ENCODE peak calls at places on chromosomes 4 and X, in nine cellular contexts. One of them, this sample, is unnamed.

GRCh38 chr4:175671491-175671934 is 140.6 kb downstream of the GPM6A start:
- DNase-seq in heart right ventricle: no peak
- DNase-seq in activated naive CD4-positive, alpha-beta T cell treated with Interleukin-2 at 50 U/mL for 16 hours: no peak
- DNase-seq in tibial artery: no peak
- DNase-seq in dorsolateral prefrontal cortex: peak
- DNase-seq in IMR-90: no peak
- DNase-seq in fibroblast of mammary gland: no peak
- DNase-seq in naive thymus-derived CD4-positive, alpha-beta T cell: no peak
- DNase-seq in stimulated activated CD8-positive, alpha-beta memory T cell treated with anti-CD3 and anti-CD28 coated beads, Interleukin-4, amount 100 ng/mL, for 4 hours: no peak
- DNase-seq in this sample: peak

GRCh38 chr4:165208741-165209388 is 1.5 kb downstream of the KLHL2 start:
- DNase-seq in heart right ventricle: no peak
- DNase-seq in IMR-90: no peak
- DNase-seq in naive thymus-derived CD4-positive, alpha-beta T cell: no peak
- DNase-seq in fibroblast of mammary gland: peak
- DNase-seq in tibial artery: no peak
- DNase-seq in stimulated activated CD8-positive, alpha-beta memory T cell treated with anti-CD3 and anti-CD28 coated beads, Interleukin-4, amount 100 ng/mL, for 4 hours: no peak
- DNase-seq in activated naive CD4-positive, alpha-beta T cell treated with Interleukin-2 at 50 U/mL for 16 hours: peak
- DNase-seq in dorsolateral prefrontal cortex: no peak
- DNase-seq in this sample: no peak

GRCh38 chr4:154399259-154399974 is 92.2 kb downstream of the DCHS2 start:
- DNase-seq in heart right ventricle: no peak
- DNase-seq in activated naive CD4-positive, alpha-beta T cell treated with Interleukin-2 at 50 U/mL for 16 hours: no peak
- DNase-seq in stimulated activated CD8-positive, alpha-beta memory T cell treated with anti-CD3 and anti-CD28 coated beads, Interleukin-4, amount 100 ng/mL, for 4 hours: no peak
- DNase-seq in IMR-90: peak
- DNase-seq in dorsolateral prefrontal cortex: no peak
- DNase-seq in tibial artery: no peak
- DNase-seq in naive thymus-derived CD4-positive, alpha-beta T cell: no peak
- DNase-seq in fibroblast of mammary gland: peak
- DNase-seq in this sample: peak

GRCh38 chr4:188417181-188417580 is 277.9 kb downstream of the TRIML1 start:
- DNase-seq in stimulated activated CD8-positive, alpha-beta memory T cell treated with anti-CD3 and anti-CD28 coated beads, Interleukin-4, amount 100 ng/mL, for 4 hours: no peak
- DNase-seq in dorsolateral prefrontal cortex: no peak
- DNase-seq in IMR-90: peak
- DNase-seq in heart right ventricle: no peak
- DNase-seq in naive thymus-derived CD4-positive, alpha-beta T cell: no peak
- DNase-seq in activated naive CD4-positive, alpha-beta T cell treated with Interleukin-2 at 50 U/mL for 16 hours: no peak
- DNase-seq in tibial artery: no peak
- DNase-seq in fibroblast of mammary gland: no peak
- DNase-seq in this sample: no peak

GRCh38 chr4:106266201-106266600 is 49.8 kb downstream of the TBCK start:
- DNase-seq in naive thymus-derived CD4-positive, alpha-beta T cell: peak
- DNase-seq in heart right ventricle: no peak
- DNase-seq in IMR-90: peak
- DNase-seq in dorsolateral prefrontal cortex: no peak
- DNase-seq in stimulated activated CD8-positive, alpha-beta memory T cell treated with anti-CD3 and anti-CD28 coated beads, Interleukin-4, amount 100 ng/mL, for 4 hours: no peak
- DNase-seq in tibial artery: no peak
- DNase-seq in fibroblast of mammary gland: peak
- DNase-seq in activated naive CD4-positive, alpha-beta T cell treated with Interleukin-2 at 50 U/mL for 16 hours: no peak
- DNase-seq in this sample: peak

GRCh38 chr4:113157086-113157857 is 107.8 kb downstream of the ANK2 start:
- DNase-seq in activated naive CD4-positive, alpha-beta T cell treated with Interleukin-2 at 50 U/mL for 16 hours: no peak
- DNase-seq in naive thymus-derived CD4-positive, alpha-beta T cell: no peak
- DNase-seq in dorsolateral prefrontal cortex: no peak
- DNase-seq in stimulated activated CD8-positive, alpha-beta memory T cell treated with anti-CD3 and anti-CD28 coated beads, Interleukin-4, amount 100 ng/mL, for 4 hours: no peak
- DNase-seq in tibial artery: no peak
- DNase-seq in heart right ventricle: no peak
- DNase-seq in IMR-90: no peak
- DNase-seq in fibroblast of mammary gland: no peak
- DNase-seq in this sample: no peak

GRCh38 chr4:128285085-128286023 is 2.3 kb downstream of the PGRMC2 start:
- DNase-seq in heart right ventricle: no peak
- DNase-seq in fibroblast of mammary gland: peak
- DNase-seq in dorsolateral prefrontal cortex: no peak
- DNase-seq in stimulated activated CD8-positive, alpha-beta memory T cell treated with anti-CD3 and anti-CD28 coated beads, Interleukin-4, amount 100 ng/mL, for 4 hours: no peak
- DNase-seq in tibial artery: peak
- DNase-seq in activated naive CD4-positive, alpha-beta T cell treated with Interleukin-2 at 50 U/mL for 16 hours: no peak
- DNase-seq in naive thymus-derived CD4-positive, alpha-beta T cell: no peak
- DNase-seq in IMR-90: no peak
- DNase-seq in this sample: no peak

GRCh38 chr4:63105839-63106238 is 1303.4 kb downstream of the TECRL start:
- DNase-seq in tibial artery: no peak
- DNase-seq in naive thymus-derived CD4-positive, alpha-beta T cell: no peak
- DNase-seq in heart right ventricle: no peak
- DNase-seq in fibroblast of mammary gland: no peak
- DNase-seq in stimulated activated CD8-positive, alpha-beta memory T cell treated with anti-CD3 and anti-CD28 coated beads, Interleukin-4, amount 100 ng/mL, for 4 hours: no peak
- DNase-seq in dorsolateral prefrontal cortex: no peak
- DNase-seq in activated naive CD4-positive, alpha-beta T cell treated with Interleukin-2 at 50 U/mL for 16 hours: no peak
- DNase-seq in IMR-90: no peak
- DNase-seq in this sample: no peak

GRCh38 chrX:68808686-68809357 is 20.0 kb upstream of the EFNB1 start:
- DNase-seq in IMR-90: no peak
- DNase-seq in dorsolateral prefrontal cortex: no peak
- DNase-seq in heart right ventricle: peak
- DNase-seq in stimulated activated CD8-positive, alpha-beta memory T cell treated with anti-CD3 and anti-CD28 coated beads, Interleukin-4, amount 100 ng/mL, for 4 hours: no peak
- DNase-seq in fibroblast of mammary gland: peak
- DNase-seq in activated naive CD4-positive, alpha-beta T cell treated with Interleukin-2 at 50 U/mL for 16 hours: no peak
- DNase-seq in tibial artery: no peak
- DNase-seq in naive thymus-derived CD4-positive, alpha-beta T cell: no peak
- DNase-seq in this sample: peak

GRCh38 chrX:53738370-53738909 is 51.9 kb upstream of the HUWE1 start:
- DNase-seq in IMR-90: no peak
- DNase-seq in naive thymus-derived CD4-positive, alpha-beta T cell: no peak
- DNase-seq in fibroblast of mammary gland: no peak
- DNase-seq in heart right ventricle: no peak
- DNase-seq in stimulated activated CD8-positive, alpha-beta memory T cell treated with anti-CD3 and anti-CD28 coated beads, Interleukin-4, amount 100 ng/mL, for 4 hours: no peak
- DNase-seq in activated naive CD4-positive, alpha-beta T cell treated with Interleukin-2 at 50 U/mL for 16 hours: no peak
- DNase-seq in tibial artery: no peak
- DNase-seq in dorsolateral prefrontal cortex: no peak
- DNase-seq in this sample: no peak

GRCh38 chrX:136708348-136708747 is 60.4 kb downstream of the CD40LG start:
- DNase-seq in fibroblast of mammary gland: no peak
- DNase-seq in naive thymus-derived CD4-positive, alpha-beta T cell: no peak
- DNase-seq in dorsolateral prefrontal cortex: no peak
- DNase-seq in IMR-90: peak
- DNase-seq in heart right ventricle: no peak
- DNase-seq in stimulated activated CD8-positive, alpha-beta memory T cell treated with anti-CD3 and anti-CD28 coated beads, Interleukin-4, amount 100 ng/mL, for 4 hours: no peak
- DNase-seq in tibial artery: no peak
- DNase-seq in activated naive CD4-positive, alpha-beta T cell treated with Interleukin-2 at 50 U/mL for 16 hours: no peak
- DNase-seq in this sample: no peak

GRCh38 chr4:5758741-5759140 is 47.7 kb downstream of the EVC start:
- DNase-seq in tibial artery: no peak
- DNase-seq in naive thymus-derived CD4-positive, alpha-beta T cell: no peak
- DNase-seq in IMR-90: peak
- DNase-seq in activated naive CD4-positive, alpha-beta T cell treated with Interleukin-2 at 50 U/mL for 16 hours: peak
- DNase-seq in dorsolateral prefrontal cortex: no peak
- DNase-seq in heart right ventricle: no peak
- DNase-seq in fibroblast of mammary gland: peak
- DNase-seq in stimulated activated CD8-positive, alpha-beta memory T cell treated with anti-CD3 and anti-CD28 coated beads, Interleukin-4, amount 100 ng/mL, for 4 hours: peak
- DNase-seq in this sample: no peak

GRCh38 chr4:164748375-164748774 is 5.6 kb upstream of the SMIM31 start:
- DNase-seq in stimulated activated CD8-positive, alpha-beta memory T cell treated with anti-CD3 and anti-CD28 coated beads, Interleukin-4, amount 100 ng/mL, for 4 hours: no peak
- DNase-seq in tibial artery: no peak
- DNase-seq in naive thymus-derived CD4-positive, alpha-beta T cell: peak
- DNase-seq in IMR-90: peak
- DNase-seq in fibroblast of mammary gland: peak
- DNase-seq in activated naive CD4-positive, alpha-beta T cell treated with Interleukin-2 at 50 U/mL for 16 hours: no peak
- DNase-seq in heart right ventricle: no peak
- DNase-seq in dorsolateral prefrontal cortex: no peak
- DNase-seq in this sample: no peak

GRCh38 chr4:8308144-8308543 is 38.6 kb downstream of the HTRA3 start:
- DNase-seq in IMR-90: no peak
- DNase-seq in dorsolateral prefrontal cortex: peak
- DNase-seq in stimulated activated CD8-positive, alpha-beta memory T cell treated with anti-CD3 and anti-CD28 coated beads, Interleukin-4, amount 100 ng/mL, for 4 hours: no peak
- DNase-seq in naive thymus-derived CD4-positive, alpha-beta T cell: no peak
- DNase-seq in fibroblast of mammary gland: no peak
- DNase-seq in activated naive CD4-positive, alpha-beta T cell treated with Interleukin-2 at 50 U/mL for 16 hours: no peak
- DNase-seq in tibial artery: peak
- DNase-seq in heart right ventricle: no peak
- DNase-seq in this sample: no peak

GRCh38 chrX:136065044-136065671 is 79.9 kb downstream of the SLC9A6 start:
- DNase-seq in dorsolateral prefrontal cortex: peak
- DNase-seq in fibroblast of mammary gland: peak
- DNase-seq in naive thymus-derived CD4-positive, alpha-beta T cell: peak
- DNase-seq in stimulated activated CD8-positive, alpha-beta memory T cell treated with anti-CD3 and anti-CD28 coated beads, Interleukin-4, amount 100 ng/mL, for 4 hours: no peak
- DNase-seq in heart right ventricle: peak
- DNase-seq in IMR-90: peak
- DNase-seq in activated naive CD4-positive, alpha-beta T cell treated with Interleukin-2 at 50 U/mL for 16 hours: no peak
- DNase-seq in tibial artery: peak
- DNase-seq in this sample: no peak

GRCh38 chr4:172850838-172851237 is 317.8 kb upstream of the GALNT7 start:
- DNase-seq in IMR-90: peak
- DNase-seq in naive thymus-derived CD4-positive, alpha-beta T cell: no peak
- DNase-seq in dorsolateral prefrontal cortex: no peak
- DNase-seq in fibroblast of mammary gland: peak
- DNase-seq in heart right ventricle: no peak
- DNase-seq in activated naive CD4-positive, alpha-beta T cell treated with Interleukin-2 at 50 U/mL for 16 hours: no peak
- DNase-seq in tibial artery: no peak
- DNase-seq in stimulated activated CD8-positive, alpha-beta memory T cell treated with anti-CD3 and anti-CD28 coated beads, Interleukin-4, amount 100 ng/mL, for 4 hours: no peak
- DNase-seq in this sample: no peak

GRCh38 chrX:50586407-50586806 is 115.8 kb upstream of the DGKK start:
- DNase-seq in IMR-90: no peak
- DNase-seq in fibroblast of mammary gland: no peak
- DNase-seq in stimulated activated CD8-positive, alpha-beta memory T cell treated with anti-CD3 and anti-CD28 coated beads, Interleukin-4, amount 100 ng/mL, for 4 hours: no peak
- DNase-seq in dorsolateral prefrontal cortex: no peak
- DNase-seq in naive thymus-derived CD4-positive, alpha-beta T cell: no peak
- DNase-seq in tibial artery: no peak
- DNase-seq in heart right ventricle: no peak
- DNase-seq in activated naive CD4-positive, alpha-beta T cell treated with Interleukin-2 at 50 U/mL for 16 hours: no peak
- DNase-seq in this sample: no peak

This sample was measured in SK-N-DZ.